ENCODE peak calls at places on chromosomes 5 and 9, in five cellular contexts. V, F, C, U and J are unnamed samples.

GRCh38 chr5:173202266-173202875 is 32.6 kb downstream of the NKX2-5 start:
- DNase-seq in V (no peak), F (no peak), C (no peak), U (no peak), J (no peak)

GRCh38 chr5:107652839-107653607 is 17.7 kb downstream of the EFNA5 start:
- DNase-seq in F (no peak), C (no peak), U (no peak), V (no peak), J (no peak)

GRCh38 chr5:60487885-60488425 is 212.0 kb downstream of the DEPDC1B start:
- DNase-seq in V (peak; percentile 13), C (no peak), U (peak; percentile 72), F (no peak), J (no peak)

GRCh38 chr9:116124472-116125040 is 29.0 kb upstream of the PAPPA start:
- DNase-seq in F (no peak), C (no peak), U (no peak), V (peak; percentile 68), J (no peak)

GRCh38 chr5:62082370-62082778 is 223.6 kb upstream of the KIF2A start:
- DNase-seq in F (no peak), C (no peak), U (no peak), V (peak; percentile 79), J (no peak)

GRCh38 chr9:127946728-127947127 is 9.1 kb upstream of the DPM2 start:
- DNase-seq in V (no peak), U (peak; percentile 28), C (no peak), F (no peak), J (no peak)

GRCh38 chr5:38400365-38400764 is 142.0 kb downstream of the EGFLAM start:
- DNase-seq in C (no peak), V (no peak), U (no peak), F (no peak), J (no peak)

GRCh38 chr9:133119461-133120342 is 1.3 kb downstream of the RALGDS start:
- DNase-seq in F (peak; percentile 50), V (peak; percentile 59), C (peak; percentile 47), U (no peak), J (no peak)

GRCh38 chr5:104347119-104347708 is 784.6 kb upstream of the NUDT12 start:
- DNase-seq in C (no peak), V (peak; percentile 3), F (no peak), U (no peak), J (no peak)

GRCh38 chr9:77647267-77647658 is 859 bp downstream of the GNA14 start:
- DNase-seq in F (no peak), U (no peak), C (no peak), V (no peak), J (no peak)

GRCh38 chr5:135010502-135011354 is 23.3 kb downstream of the PITX1 start:
- DNase-seq in C (no peak), V (no peak), F (no peak), U (peak; percentile 18), J (no peak)

GRCh38 chr5:87267574-87268125 is at the start of gene RASA1:
- DNase-seq in C (peak; percentile 96), F (peak; percentile 96), V (peak; percentile 93), U (peak; percentile 91), J (peak; percentile 85)

GRCh38 chr5:14914603-14915277 is 43.2 kb upstream of the ANKH start:
- DNase-seq in U (no peak), C (no peak), V (peak; percentile 92), F (no peak), J (no peak)

GRCh38 chr9:92292338-92293074 is 991 bp downstream of the IARS1 start:
- DNase-seq in V (peak; percentile 63), F (no peak), C (no peak), U (peak; percentile 18), J (no peak)

GRCh38 chr5:5487961-5488360 is 65.5 kb downstream of the ICE1 start:
- DNase-seq in U (no peak), C (no peak), V (no peak), F (no peak), J (no peak)

GRCh38 chr5:146306838-146307237 is 31.8 kb upstream of the POU4F3 start:
- DNase-seq in U (no peak), C (no peak), V (no peak), F (no peak), J (no peak)

GRCh38 chr5:77308154-77308960 is 97.9 kb downstream of the PDE8B start:
- DNase-seq in C (no peak), V (no peak), F (no peak), U (no peak), J (no peak)

GRCh38 chr5:177416334-177416733 is 7.0 kb upstream of the F12 start:
- DNase-seq in U (no peak), C (peak; percentile 82), F (no peak), V (peak; percentile 80), J (no peak)

GRCh38 chr9:89383030-89383720 is 64.9 kb downstream of the SECISBP2 start:
- DNase-seq in F (no peak), U (no peak), C (no peak), V (no peak), J (no peak)
- H3K27ac ChIP-seq in F (peak overlapping the region; percentile 36), U (no peak overlapping the region), C (no peak overlapping the region), V (no peak overlapping the region), J (no peak overlapping the region)

GRCh38 chr9:446074-446699 is 231.5 kb downstream of the DOCK8 start:
- DNase-seq in C (no peak), V (no peak), U (no peak), F (no peak), J (no peak)

GRCh38 chr9:445033-445432 is 230.4 kb downstream of the DOCK8 start:
- DNase-seq in F (no peak), V (no peak), U (no peak), C (no peak), J (no peak)

GRCh38 chr9:450057-450456 is 235.4 kb downstream of the DOCK8 start:
- DNase-seq in F (no peak), U (no peak), C (no peak), V (no peak), J (no peak)

GRCh38 chr9:444528-444927 is 229.9 kb downstream of the DOCK8 start:
- DNase-seq in F (no peak), V (no peak), C (no peak), U (no peak), J (no peak)

GRCh38 chr9:447230-448025 is 232.8 kb downstream of the DOCK8 start:
- DNase-seq in F (no peak), U (no peak), C (no peak), V (peak; percentile 48), J (no peak)
- H3K27ac ChIP-seq in F (no peak overlapping the region), U (no peak overlapping the region), C (no peak overlapping the region), V (no peak overlapping the region), J (no peak overlapping the region)

DNA sequence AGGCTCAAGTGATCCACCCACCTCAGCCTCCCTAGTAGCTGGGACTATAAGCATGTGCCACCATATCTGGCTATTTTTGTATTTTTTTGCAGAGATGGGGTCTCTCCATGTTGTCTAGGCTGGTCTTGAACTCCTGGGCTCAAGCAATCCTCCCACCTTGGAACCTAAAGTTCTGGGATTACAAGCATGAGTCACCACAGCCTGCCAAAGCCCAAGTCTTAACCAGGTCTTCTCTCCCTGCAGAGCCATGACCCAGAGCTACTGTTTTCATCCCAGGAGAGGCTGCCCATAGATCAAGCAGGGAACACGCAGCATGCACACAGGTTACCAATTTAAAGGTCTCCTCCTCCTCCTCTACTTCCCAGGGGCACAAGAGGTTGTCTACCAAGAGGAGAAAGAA is 29.7 kb downstream of the PCDHGC5 start:
- DNase-seq in C (no peak), V (no peak), U (no peak), F (no peak), J (no peak)
- H3K27ac ChIP-seq in C (peak overlapping the region; percentile 66), V (no peak overlapping the region), U (no peak overlapping the region), F (peak overlapping the region; percentile 20), J (no peak overlapping the region)

GRCh38 chr5:78523314-78524193 is 125.0 kb downstream of the LHFPL2 start:
- DNase-seq in C (no peak), V (no peak), F (no peak), U (no peak), J (no peak)
- H3K27ac ChIP-seq in C (peak overlapping the region; percentile 64), V (no peak overlapping the region), F (no peak overlapping the region), U (no peak overlapping the region), J (no peak overlapping the region)

DNA sequence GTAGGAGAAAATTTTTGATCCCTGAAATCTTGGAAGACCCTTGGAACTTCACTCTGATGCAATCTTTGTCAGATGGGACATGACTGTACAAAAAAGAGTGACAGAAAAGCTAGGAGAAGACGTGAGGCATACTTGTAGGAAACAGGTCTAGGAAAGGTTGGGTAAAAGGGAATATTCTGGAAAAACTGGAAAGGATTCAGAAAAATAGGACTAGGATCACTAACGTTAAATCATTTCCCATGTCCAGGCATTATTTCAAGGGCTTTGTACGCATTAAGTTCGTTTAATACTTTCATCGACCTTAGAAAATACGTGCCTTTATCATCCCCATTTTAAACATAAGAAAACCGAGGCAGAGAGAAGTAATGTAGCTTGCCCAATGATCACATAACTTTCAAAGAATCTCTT is 2.9 kb downstream of the ALDH1A1 start:
- DNase-seq in C (no peak), V (no peak), F (no peak), U (no peak), J (no peak)
- H3K27ac ChIP-seq in C (peak overlapping the region; percentile 19), V (no peak overlapping the region), F (no peak overlapping the region), U (peak overlapping the region; percentile 75), J (no peak overlapping the region)

DNA sequence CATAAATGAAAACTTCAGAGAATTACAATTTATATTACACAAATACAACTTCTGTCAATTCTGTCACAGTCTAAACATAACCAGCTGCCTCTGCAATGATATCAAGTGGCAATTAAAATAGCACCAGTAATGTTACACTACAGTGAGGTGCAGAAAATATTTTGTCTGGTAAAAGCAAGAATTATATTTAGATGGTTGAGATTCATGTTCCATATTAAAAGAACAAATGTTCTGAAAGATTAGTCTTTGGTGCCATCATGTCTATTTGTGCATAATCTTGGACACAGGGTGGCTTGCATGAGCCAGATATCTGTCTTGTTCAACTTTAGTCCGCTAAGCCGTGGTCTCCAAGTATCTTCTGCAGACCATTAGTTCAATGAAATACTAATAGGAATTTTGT is 29.0 kb upstream of the PRR16 start:
- DNase-seq in V (no peak), U (no peak), F (no peak), C (no peak), J (no peak)
- H3K27ac ChIP-seq in V (no peak overlapping the region), U (no peak overlapping the region), F (no peak overlapping the region), C (no peak overlapping the region), J (no peak overlapping the region)